ENCODE peak calls at places on chromosome 3, in nine cellular contexts. One of them, this sample, is unnamed.

GRCh38 chr3:130516645-130517512 is at the start of gene COL6A6:
- DNase-seq in keratinocyte: no peak
- DNase-seq in stimulated activated CD4-positive, alpha-beta T cell treated with anti-CD3 and anti-CD28 coated beads, Interleukin-15, amount 100 ng/mL, for 1 hour: no peak
- DNase-seq in A172: no peak
- DNase-seq in uterus: no peak
- DNase-seq in CD8-positive, alpha-beta T cell: no peak
- DNase-seq in NCI-H1436 treated with DMSO at 0.1 percent for 48 hours: no peak
- DNase-seq in DMS153: no peak
- DNase-seq in NT2/D1: no peak
- DNase-seq in this sample: peak; percentile 13

GRCh38 chr3:184320099-184320445 is 5.7 kb downstream of the EIF4G1 start:
- DNase-seq in NT2/D1: no peak
- DNase-seq in A172: peak; percentile 97
- DNase-seq in DMS153: peak; percentile 47
- DNase-seq in stimulated activated CD4-positive, alpha-beta T cell treated with anti-CD3 and anti-CD28 coated beads, Interleukin-15, amount 100 ng/mL, for 1 hour: no peak
- DNase-seq in NCI-H1436 treated with DMSO at 0.1 percent for 48 hours: peak; percentile 44
- DNase-seq in uterus: peak; percentile 97
- DNase-seq in keratinocyte: no peak
- DNase-seq in CD8-positive, alpha-beta T cell: no peak
- DNase-seq in this sample: peak; percentile 99

GRCh38 chr3:127975630-127976029 is 60.6 kb downstream of the KBTBD12 start:
- DNase-seq in uterus: no peak
- DNase-seq in stimulated activated CD4-positive, alpha-beta T cell treated with anti-CD3 and anti-CD28 coated beads, Interleukin-15, amount 100 ng/mL, for 1 hour: no peak
- DNase-seq in A172: no peak
- DNase-seq in DMS153: no peak
- DNase-seq in NCI-H1436 treated with DMSO at 0.1 percent for 48 hours: no peak
- DNase-seq in CD8-positive, alpha-beta T cell: no peak
- DNase-seq in NT2/D1: no peak
- DNase-seq in keratinocyte: no peak
- DNase-seq in this sample: no peak

GRCh38 chr3:51712511-51712931 is 5.7 kb downstream of the GRM2 start:
- DNase-seq in NCI-H1436 treated with DMSO at 0.1 percent for 48 hours: no peak
- DNase-seq in uterus: no peak
- DNase-seq in NT2/D1: no peak
- DNase-seq in keratinocyte: no peak
- DNase-seq in stimulated activated CD4-positive, alpha-beta T cell treated with anti-CD3 and anti-CD28 coated beads, Interleukin-15, amount 100 ng/mL, for 1 hour: no peak
- DNase-seq in CD8-positive, alpha-beta T cell: no peak
- DNase-seq in DMS153: no peak
- DNase-seq in A172: no peak
- DNase-seq in this sample: no peak

GRCh38 chr3:60954049-60954448 is 297.2 kb downstream of the FHIT start:
- DNase-seq in keratinocyte: no peak
- DNase-seq in A172: no peak
- DNase-seq in NT2/D1: no peak
- DNase-seq in DMS153: no peak
- DNase-seq in stimulated activated CD4-positive, alpha-beta T cell treated with anti-CD3 and anti-CD28 coated beads, Interleukin-15, amount 100 ng/mL, for 1 hour: no peak
- DNase-seq in NCI-H1436 treated with DMSO at 0.1 percent for 48 hours: no peak
- DNase-seq in uterus: no peak
- DNase-seq in CD8-positive, alpha-beta T cell: no peak
- DNase-seq in this sample: no peak

GRCh38 chr3:105561875-105562274 is 195.2 kb downstream of the ALCAM start:
- DNase-seq in A172: no peak
- DNase-seq in keratinocyte: no peak
- DNase-seq in NCI-H1436 treated with DMSO at 0.1 percent for 48 hours: no peak
- DNase-seq in uterus: no peak
- DNase-seq in DMS153: no peak
- DNase-seq in NT2/D1: no peak
- DNase-seq in stimulated activated CD4-positive, alpha-beta T cell treated with anti-CD3 and anti-CD28 coated beads, Interleukin-15, amount 100 ng/mL, for 1 hour: no peak
- DNase-seq in CD8-positive, alpha-beta T cell: no peak
- DNase-seq in this sample: no peak

GRCh38 chr3:180253283-180253682 is 216.5 kb upstream of the PEX5L start:
- DNase-seq in CD8-positive, alpha-beta T cell: no peak
- DNase-seq in NCI-H1436 treated with DMSO at 0.1 percent for 48 hours: no peak
- DNase-seq in stimulated activated CD4-positive, alpha-beta T cell treated with anti-CD3 and anti-CD28 coated beads, Interleukin-15, amount 100 ng/mL, for 1 hour: no peak
- DNase-seq in uterus: no peak
- DNase-seq in DMS153: no peak
- DNase-seq in NT2/D1: no peak
- DNase-seq in A172: no peak
- DNase-seq in keratinocyte: no peak
- DNase-seq in this sample: no peak

GRCh38 chr3:120780977-120781376 is 38.4 kb downstream of the GTF2E1 start:
- DNase-seq in NCI-H1436 treated with DMSO at 0.1 percent for 48 hours: no peak
- DNase-seq in keratinocyte: no peak
- DNase-seq in NT2/D1: no peak
- DNase-seq in uterus: no peak
- DNase-seq in A172: peak; percentile 98
- DNase-seq in CD8-positive, alpha-beta T cell: no peak
- DNase-seq in DMS153: no peak
- DNase-seq in stimulated activated CD4-positive, alpha-beta T cell treated with anti-CD3 and anti-CD28 coated beads, Interleukin-15, amount 100 ng/mL, for 1 hour: no peak
- DNase-seq in this sample: peak; percentile 43

GRCh38 chr3:197454014-197454413 is 101.8 kb downstream of the BDH1 start:
- DNase-seq in NT2/D1: no peak
- DNase-seq in DMS153: no peak
- DNase-seq in CD8-positive, alpha-beta T cell: no peak
- DNase-seq in A172: no peak
- DNase-seq in uterus: no peak
- DNase-seq in keratinocyte: no peak
- DNase-seq in stimulated activated CD4-positive, alpha-beta T cell treated with anti-CD3 and anti-CD28 coated beads, Interleukin-15, amount 100 ng/mL, for 1 hour: no peak
- DNase-seq in NCI-H1436 treated with DMSO at 0.1 percent for 48 hours: no peak
- DNase-seq in this sample: no peak

This sample was measured in right cardiac atrium.